ENCODE peak calls at places on chromosomes 5 and 9, in nine cellular contexts. One of them, this sample, is unnamed.

GRCh38 chr5:93070938-93071337 is 510.1 kb downstream of the NR2F1-AS1 start:
- DNase-seq in uterus: no peak
- DNase-seq in mammary epithelial cell: no peak
- DNase-seq in A549: no peak
- DNase-seq in AG04450: no peak
- DNase-seq in GM23338: no peak
- DNase-seq in ovary: no peak
- DNase-seq in fibroblast of mammary gland: no peak
- DNase-seq in thoracic aorta: no peak
- DNase-seq in this sample: no peak

GRCh38 chr5:137933491-137933911 is 44.2 kb downstream of the PKD2L2 start:
- DNase-seq in A549: no peak
- DNase-seq in mammary epithelial cell: no peak
- DNase-seq in uterus: no peak
- DNase-seq in GM23338: no peak
- DNase-seq in thoracic aorta: no peak
- DNase-seq in fibroblast of mammary gland: peak
- DNase-seq in AG04450: no peak
- DNase-seq in ovary: no peak
- DNase-seq in this sample: peak

GRCh38 chr5:123164019-123164418 is 75.0 kb downstream of the PRDM6 start:
- DNase-seq in fibroblast of mammary gland: no peak
- DNase-seq in ovary: no peak
- DNase-seq in GM23338: no peak
- DNase-seq in uterus: no peak
- DNase-seq in AG04450: no peak
- DNase-seq in thoracic aorta: no peak
- DNase-seq in mammary epithelial cell: no peak
- DNase-seq in A549: no peak
- DNase-seq in this sample: no peak

GRCh38 chr5:57653636-57654290 is 171.2 kb upstream of the ACTBL2 start:
- DNase-seq in mammary epithelial cell: no peak
- DNase-seq in ovary: no peak
- DNase-seq in AG04450: no peak
- DNase-seq in uterus: no peak
- DNase-seq in thoracic aorta: no peak
- DNase-seq in fibroblast of mammary gland: no peak
- DNase-seq in GM23338: no peak
- DNase-seq in A549: no peak
- DNase-seq in this sample: no peak

GRCh38 chr5:66987949-66988838 is 208.4 kb downstream of the CD180 start:
- DNase-seq in AG04450: no peak
- DNase-seq in mammary epithelial cell: no peak
- DNase-seq in A549: peak
- DNase-seq in thoracic aorta: no peak
- DNase-seq in ovary: no peak
- DNase-seq in uterus: no peak
- DNase-seq in fibroblast of mammary gland: peak
- DNase-seq in GM23338: peak
- DNase-seq in this sample: peak

GRCh38 chr5:39015743-39016586 is 58.2 kb downstream of the RICTOR start:
- DNase-seq in fibroblast of mammary gland: peak
- DNase-seq in AG04450: peak
- DNase-seq in A549: peak
- DNase-seq in mammary epithelial cell: peak
- DNase-seq in thoracic aorta: no peak
- DNase-seq in uterus: peak
- DNase-seq in GM23338: no peak
- DNase-seq in ovary: no peak
- DNase-seq in this sample: peak

GRCh38 chr9:2018162-2018643 is 3.1 kb downstream of the SMARCA2 start:
- DNase-seq in fibroblast of mammary gland: no peak
- DNase-seq in A549: no peak
- DNase-seq in AG04450: no peak
- DNase-seq in mammary epithelial cell: no peak
- DNase-seq in GM23338: no peak
- DNase-seq in uterus: no peak
- DNase-seq in thoracic aorta: no peak
- DNase-seq in ovary: no peak
- DNase-seq in this sample: no peak

GRCh38 chr9:72952914-72953313 is at the start of gene ALDH1A1:
- DNase-seq in A549: peak
- DNase-seq in uterus: peak
- DNase-seq in ovary: no peak
- DNase-seq in GM23338: peak
- DNase-seq in AG04450: no peak
- DNase-seq in thoracic aorta: no peak
- DNase-seq in mammary epithelial cell: peak
- DNase-seq in fibroblast of mammary gland: peak
- DNase-seq in this sample: no peak

GRCh38 chr5:76765249-76765648 is 49.3 kb downstream of the F2R start:
- DNase-seq in mammary epithelial cell: no peak
- DNase-seq in GM23338: no peak
- DNase-seq in ovary: no peak
- DNase-seq in A549: no peak
- DNase-seq in AG04450: peak
- DNase-seq in thoracic aorta: no peak
- DNase-seq in fibroblast of mammary gland: peak
- DNase-seq in uterus: no peak
- DNase-seq in this sample: peak

GRCh38 chr9:124758691-124759090 is 12.4 kb downstream of the NR6A1 start:
- DNase-seq in uterus: no peak
- DNase-seq in fibroblast of mammary gland: no peak
- DNase-seq in thoracic aorta: no peak
- DNase-seq in AG04450: no peak
- DNase-seq in GM23338: no peak
- DNase-seq in A549: no peak
- DNase-seq in ovary: no peak
- DNase-seq in mammary epithelial cell: no peak
- DNase-seq in this sample: no peak

DNA sequence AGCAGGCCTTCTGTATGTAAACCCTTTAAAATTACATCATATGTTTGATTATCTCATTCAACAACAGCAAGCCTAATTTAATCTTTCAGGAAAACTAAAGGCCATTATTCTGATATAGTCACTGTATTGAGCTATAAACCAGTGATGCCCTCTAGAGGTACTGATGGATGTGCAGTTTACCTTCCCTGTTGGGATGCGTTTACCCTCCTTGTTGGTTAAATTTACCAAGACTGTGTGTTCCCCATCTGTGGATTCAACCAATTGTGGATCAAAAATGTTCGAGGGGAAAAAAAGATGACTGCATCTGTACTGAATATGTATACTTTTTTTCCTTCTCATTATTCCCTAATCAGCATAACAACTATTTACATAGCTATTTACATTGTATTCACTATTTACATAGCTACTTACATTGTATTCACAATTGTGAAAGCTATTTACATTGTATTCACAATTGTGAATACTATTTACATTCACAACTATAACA is 3.7 kb upstream of the BAAT start:
- DNase-seq in fibroblast of mammary gland: peak
- DNase-seq in ovary: no peak
- DNase-seq in AG04450: no peak
- DNase-seq in A549: peak
- DNase-seq in uterus: no peak
- DNase-seq in thoracic aorta: no peak
- DNase-seq in mammary epithelial cell: no peak
- DNase-seq in GM23338: peak
- DNase-seq in this sample: no peak
- H3K4me3 ChIP-seq in fibroblast of mammary gland: no peak
- H3K4me3 ChIP-seq in ovary: no peak
- H3K4me3 ChIP-seq in AG04450: no peak
- H3K4me3 ChIP-seq in A549: no peak
- H3K4me3 ChIP-seq in uterus: no peak
- H3K4me3 ChIP-seq in thoracic aorta: no peak
- H3K4me3 ChIP-seq in mammary epithelial cell: no peak
- H3K4me3 ChIP-seq in GM23338: no peak
- H3K4me3 ChIP-seq in this sample: no peak

GRCh38 chr9:101705135-101705661 is 33.2 kb downstream of the GRIN3A start:
- DNase-seq in uterus: no peak
- DNase-seq in mammary epithelial cell: peak
- DNase-seq in thoracic aorta: no peak
- DNase-seq in ovary: no peak
- DNase-seq in fibroblast of mammary gland: peak
- DNase-seq in AG04450: no peak
- DNase-seq in A549: peak
- DNase-seq in GM23338: peak
- DNase-seq in this sample: peak
- TF ChIP-seq CTCF in uterus: no peak
- TF ChIP-seq CTCF in mammary epithelial cell: no peak
- TF ChIP-seq CTCF in thoracic aorta: no peak
- TF ChIP-seq CTCF in ovary: no peak
- TF ChIP-seq CTCF in fibroblast of mammary gland: peak
- TF ChIP-seq CTCF in AG04450: no peak
- TF ChIP-seq CTCF in A549: no peak
- TF ChIP-seq CTCF in GM23338: peak
- TF ChIP-seq CTCF in this sample: peak

GRCh38 chr9:34408173-34408572 is 31.5 kb upstream of the MYORG start:
- DNase-seq in AG04450: no peak
- DNase-seq in thoracic aorta: no peak
- DNase-seq in uterus: no peak
- DNase-seq in fibroblast of mammary gland: no peak
- DNase-seq in GM23338: no peak
- DNase-seq in mammary epithelial cell: no peak
- DNase-seq in A549: no peak
- DNase-seq in ovary: no peak
- DNase-seq in this sample: no peak
- H3K4me3 ChIP-seq in AG04450: no peak
- H3K4me3 ChIP-seq in thoracic aorta: no peak
- H3K4me3 ChIP-seq in uterus: no peak
- H3K4me3 ChIP-seq in fibroblast of mammary gland: no peak
- H3K4me3 ChIP-seq in GM23338: no peak
- H3K4me3 ChIP-seq in mammary epithelial cell: no peak
- H3K4me3 ChIP-seq in A549: no peak
- H3K4me3 ChIP-seq in ovary: no peak
- H3K4me3 ChIP-seq in this sample: no peak

GRCh38 chr5:145362261-145362660 is 472.9 kb downstream of the PRELID2 start:
- DNase-seq in AG04450: peak
- DNase-seq in mammary epithelial cell: peak
- DNase-seq in uterus: no peak
- DNase-seq in fibroblast of mammary gland: peak
- DNase-seq in thoracic aorta: no peak
- DNase-seq in GM23338: no peak
- DNase-seq in ovary: no peak
- DNase-seq in A549: peak
- DNase-seq in this sample: peak
- TF ChIP-seq CTCF in AG04450: no peak
- TF ChIP-seq CTCF in mammary epithelial cell: no peak
- TF ChIP-seq CTCF in uterus: no peak
- TF ChIP-seq CTCF in fibroblast of mammary gland: no peak
- TF ChIP-seq CTCF in thoracic aorta: no peak
- TF ChIP-seq CTCF in GM23338: no peak
- TF ChIP-seq CTCF in ovary: no peak
- TF ChIP-seq CTCF in A549: no peak
- TF ChIP-seq CTCF in this sample: no peak

DNA sequence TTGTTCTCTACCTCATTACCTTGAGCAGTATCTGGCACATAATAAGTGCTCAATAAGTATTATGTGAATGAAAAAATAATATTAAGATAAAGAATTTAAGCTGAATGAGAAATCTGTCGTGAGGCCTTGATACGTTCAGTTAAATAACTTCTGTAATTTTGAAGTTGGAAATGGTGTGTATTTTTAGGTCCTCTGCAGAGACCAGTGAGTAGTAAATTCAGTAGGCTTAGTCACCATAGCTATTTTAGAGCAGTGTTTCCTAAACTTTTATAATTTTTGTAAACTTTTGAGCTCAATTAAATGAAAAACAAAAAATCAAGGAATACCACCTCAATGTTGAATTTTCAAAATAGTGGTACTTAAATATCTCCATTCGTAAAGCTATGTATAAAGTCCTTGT is 25.0 kb downstream of the ERBIN start:
- DNase-seq in thoracic aorta: no peak
- DNase-seq in GM23338: no peak
- DNase-seq in fibroblast of mammary gland: no peak
- DNase-seq in A549: no peak
- DNase-seq in mammary epithelial cell: no peak
- DNase-seq in AG04450: no peak
- DNase-seq in ovary: no peak
- DNase-seq in uterus: no peak
- DNase-seq in this sample: no peak
- H3K4me3 ChIP-seq in thoracic aorta: no peak
- H3K4me3 ChIP-seq in GM23338: no peak
- H3K4me3 ChIP-seq in fibroblast of mammary gland: no peak
- H3K4me3 ChIP-seq in A549: no peak
- H3K4me3 ChIP-seq in mammary epithelial cell: no peak
- H3K4me3 ChIP-seq in AG04450: no peak
- H3K4me3 ChIP-seq in ovary: no peak
- H3K4me3 ChIP-seq in uterus: no peak
- H3K4me3 ChIP-seq in this sample: no peak

GRCh38 chr9:21153688-21154608 is 12.3 kb upstream of the IFNW1 start:
- DNase-seq in A549: peak
- DNase-seq in mammary epithelial cell: peak
- DNase-seq in thoracic aorta: no peak
- DNase-seq in ovary: no peak
- DNase-seq in AG04450: no peak
- DNase-seq in GM23338: peak
- DNase-seq in fibroblast of mammary gland: peak
- DNase-seq in uterus: no peak
- DNase-seq in this sample: no peak
- TF ChIP-seq CTCF in A549: no peak
- TF ChIP-seq CTCF in mammary epithelial cell: peak
- TF ChIP-seq CTCF in thoracic aorta: no peak
- TF ChIP-seq CTCF in ovary: no peak
- TF ChIP-seq CTCF in AG04450: no peak
- TF ChIP-seq CTCF in GM23338: peak
- TF ChIP-seq CTCF in fibroblast of mammary gland: peak
- TF ChIP-seq CTCF in uterus: no peak
- TF ChIP-seq CTCF in this sample: no peak